ENCODE peak calls at places on chromosome 13, in six cellular contexts. I is AG09309; L is endodermal cell; Y is IMR-90; S is CD4-positive, alpha-beta memory T cell; A is cardiac muscle cell. P is an unnamed sample.

GRCh38 chr13:104422668-104423067 is 1356.5 kb upstream of the SLC10A2 start:
- DNase-seq in I (no peak), L (no peak), Y (no peak), S (no peak), A (no peak), P (no peak)

GRCh38 chr13:44364601-44365000 is 9.0 kb upstream of the SERP2 start:
- DNase-seq in I (no peak), L (peak), Y (peak), S (no peak), A (no peak), P (no peak)

GRCh38 chr13:27183561-27184147 is 12.0 kb upstream of the USP12 start:
- DNase-seq in I (no peak), L (no peak), Y (peak), S (no peak), A (no peak), P (no peak)

GRCh38 chr13:30681489-30682242 is 53.7 kb upstream of the ALOX5AP start:
- DNase-seq in I (peak), L (no peak), Y (peak), S (no peak), A (no peak), P (no peak)

GRCh38 chr13:37488682-37489081 is 109.9 kb downstream of the POSTN start:
- DNase-seq in I (no peak), L (no peak), Y (peak), S (no peak), A (no peak), P (no peak)

GRCh38 chr13:24004142-24004541 is 106.8 kb upstream of the C1QTNF9B start:
- DNase-seq in I (no peak), L (no peak), Y (no peak), S (no peak), A (no peak), P (no peak)

GRCh38 chr13:24745861-24746617 is 17.9 kb upstream of the RNF17 start:
- DNase-seq in I (no peak), L (peak), Y (no peak), S (no peak), A (no peak), P (no peak)

GRCh38 chr13:38636756-38637155 is 50.1 kb upstream of the FREM2 start:
- DNase-seq in I (no peak), L (no peak), Y (no peak), S (no peak), A (no peak), P (no peak)

GRCh38 chr13:100280681-100281080 is 191.8 kb downstream of the PCCA start:
- DNase-seq in I (no peak), L (no peak), Y (peak), S (no peak), A (no peak), P (no peak)

DNA sequence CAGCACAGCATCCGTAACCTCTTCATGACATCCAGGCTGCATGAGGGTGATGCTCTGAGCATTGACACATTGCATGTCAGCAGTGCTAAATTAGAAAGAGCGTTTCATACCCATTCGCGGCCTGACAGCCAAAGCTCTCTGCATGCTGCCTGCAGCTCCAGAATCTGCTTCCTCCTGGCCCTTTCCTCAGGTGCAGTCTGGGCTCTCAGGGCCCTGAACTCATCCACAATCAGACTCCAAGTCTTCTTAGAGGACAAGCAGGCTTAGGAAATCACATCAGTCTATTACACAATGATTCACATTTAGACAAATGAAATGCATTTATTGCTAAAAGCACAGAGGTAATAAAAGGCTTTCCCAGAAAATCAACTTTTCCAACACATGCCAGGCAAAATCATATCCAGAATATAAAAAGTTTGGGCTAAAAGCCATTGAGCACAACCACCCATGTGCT is 109.1 kb downstream of the COL4A2 start:
- DNase-seq in I (no peak), L (no peak), Y (peak), S (no peak), A (no peak), P (no peak)
- H3K4me3 ChIP-seq in I (no peak), L (no peak), Y (no peak), S (no peak), A (no peak), P (no peak)

GRCh38 chr13:80309926-80310325 is 31.0 kb downstream of the SPRY2 start:
- DNase-seq in I (no peak), L (no peak), Y (no peak), S (no peak), A (no peak), P (no peak)
- H3K4me3 ChIP-seq in I (no peak), L (no peak), Y (no peak), S (no peak), A (no peak), P (no peak)

GRCh38 chr13:111062305-111062704 is 52.8 kb upstream of the ARHGEF7 start:
- DNase-seq in I (no peak), L (no peak), Y (no peak), S (no peak), A (no peak), P (no peak)

GRCh38 chr13:111064661-111065060 is 50.4 kb upstream of the ARHGEF7 start:
- DNase-seq in I (no peak), L (no peak), Y (no peak), S (no peak), A (no peak), P (no peak)

GRCh38 chr13:111068009-111068350 is 47.1 kb upstream of the ARHGEF7 start:
- DNase-seq in I (no peak), L (no peak), Y (no peak), S (no peak), A (no peak), P (no peak)

GRCh38 chr13:111065698-111066097 is 49.4 kb upstream of the ARHGEF7 start:
- DNase-seq in I (no peak), L (no peak), Y (no peak), S (no peak), A (no peak), P (no peak)

GRCh38 chr13:111066544-111066943 is 48.6 kb upstream of the ARHGEF7 start:
- DNase-seq in I (no peak), L (no peak), Y (no peak), S (no peak), A (no peak), P (no peak)
- H3K4me3 ChIP-seq in I (no peak), L (no peak), Y (no peak), S (no peak), A (no peak), P (no peak)

DNA sequence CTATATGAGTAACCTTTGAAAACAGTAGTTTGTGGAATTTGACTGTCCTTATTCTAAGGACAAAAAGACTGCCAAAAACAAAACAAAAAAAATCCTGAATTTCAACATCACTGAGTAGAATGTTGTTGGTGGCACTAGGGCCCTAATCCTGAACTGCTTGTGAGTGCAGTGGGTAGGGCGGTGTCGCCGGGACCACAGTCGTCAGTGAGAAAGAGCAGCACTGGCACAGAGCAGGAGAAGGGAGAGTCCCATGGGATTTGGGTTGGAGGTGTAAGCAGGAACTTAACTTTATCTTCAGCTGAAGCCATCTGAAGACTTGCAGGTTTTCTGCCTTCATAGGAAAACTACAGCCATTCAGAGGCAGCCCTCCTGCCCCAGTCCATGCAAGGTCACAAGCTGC is 5.6 kb downstream of the PCID2 start:
- DNase-seq in I (no peak), L (no peak), Y (no peak), S (no peak), A (no peak), P (no peak)
- H3K4me3 ChIP-seq in I (no peak), L (no peak), Y (no peak), S (no peak), A (no peak), P (no peak)

DNA sequence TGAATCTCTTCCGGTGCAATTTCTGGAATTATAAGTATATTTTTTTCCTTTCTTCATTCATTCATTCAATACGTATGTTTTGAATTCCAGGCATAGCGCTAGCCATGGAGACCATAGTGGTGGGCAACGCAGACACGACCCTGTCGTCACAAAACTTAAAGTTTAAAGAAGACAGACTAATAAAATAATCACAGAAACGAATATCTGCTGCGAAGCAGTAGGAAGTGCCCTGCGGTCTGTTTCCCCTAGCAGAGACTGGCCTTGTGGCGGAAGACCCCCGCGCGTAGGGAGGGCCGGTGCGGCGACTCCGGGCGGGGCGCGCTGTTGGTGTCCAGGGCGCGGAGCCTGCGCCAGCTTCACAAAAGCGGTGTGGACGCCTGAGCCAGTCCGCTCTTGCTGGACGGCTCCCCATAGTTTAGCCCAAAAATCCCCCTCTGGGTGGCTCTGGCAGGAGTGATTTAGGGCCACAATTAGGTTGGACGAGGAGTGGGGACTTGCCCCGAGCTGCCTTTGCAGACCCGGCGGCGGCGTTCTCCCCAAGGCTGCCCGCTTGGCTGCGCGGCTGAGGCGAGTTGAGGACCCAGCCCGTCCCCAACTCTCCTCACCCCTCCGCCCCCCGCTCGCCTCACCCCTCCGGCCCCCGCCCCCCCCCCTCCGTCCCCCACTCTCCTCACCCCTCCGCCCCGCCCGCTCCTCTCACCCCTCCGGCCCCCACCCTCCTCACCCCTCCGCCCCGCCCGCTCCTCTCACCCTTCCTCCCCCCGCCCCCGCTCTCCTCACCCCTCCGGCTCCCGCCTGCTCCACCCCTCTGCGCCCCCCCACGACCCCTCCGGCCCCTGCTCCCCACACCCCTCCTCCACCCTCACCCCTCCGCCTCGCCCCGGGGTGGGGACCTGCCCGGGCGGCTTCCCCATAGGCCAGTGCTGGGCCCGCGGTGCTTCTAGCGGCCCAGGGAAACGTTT is 14.2 kb upstream of the LATS2 start:
- DNase-seq in I (no peak), L (peak), Y (no peak), S (no peak), A (peak), P (no peak)
- H3K4me3 ChIP-seq in I (peak), L (peak), Y (no peak), S (peak), A (peak), P (no peak)

GRCh38 chr13:45466359-45466758 is 1.6 kb downstream of the COG3 start:
- DNase-seq in I (no peak), L (no peak), Y (no peak), S (no peak), A (no peak), P (no peak)
- H3K4me3 ChIP-seq in I (no peak), L (peak), Y (no peak), S (no peak), A (peak), P (no peak)

GRCh38 chr13:94596575-94596971 is 621 bp upstream of the TGDS start:
- DNase-seq in I (no peak), L (no peak), Y (no peak), S (no peak), A (no peak), P (no peak)
- H3K4me3 ChIP-seq in I (peak), L (peak), Y (peak), S (peak), A (peak), P (peak)

GRCh38 chr13:114146173-114146572 is 13.8 kb upstream of the RASA3 start:
- DNase-seq in I (no peak), L (no peak), Y (no peak), S (peak), A (no peak), P (no peak)
- H3K4me3 ChIP-seq in I (no peak), L (no peak), Y (no peak), S (peak), A (no peak), P (no peak)

DNA sequence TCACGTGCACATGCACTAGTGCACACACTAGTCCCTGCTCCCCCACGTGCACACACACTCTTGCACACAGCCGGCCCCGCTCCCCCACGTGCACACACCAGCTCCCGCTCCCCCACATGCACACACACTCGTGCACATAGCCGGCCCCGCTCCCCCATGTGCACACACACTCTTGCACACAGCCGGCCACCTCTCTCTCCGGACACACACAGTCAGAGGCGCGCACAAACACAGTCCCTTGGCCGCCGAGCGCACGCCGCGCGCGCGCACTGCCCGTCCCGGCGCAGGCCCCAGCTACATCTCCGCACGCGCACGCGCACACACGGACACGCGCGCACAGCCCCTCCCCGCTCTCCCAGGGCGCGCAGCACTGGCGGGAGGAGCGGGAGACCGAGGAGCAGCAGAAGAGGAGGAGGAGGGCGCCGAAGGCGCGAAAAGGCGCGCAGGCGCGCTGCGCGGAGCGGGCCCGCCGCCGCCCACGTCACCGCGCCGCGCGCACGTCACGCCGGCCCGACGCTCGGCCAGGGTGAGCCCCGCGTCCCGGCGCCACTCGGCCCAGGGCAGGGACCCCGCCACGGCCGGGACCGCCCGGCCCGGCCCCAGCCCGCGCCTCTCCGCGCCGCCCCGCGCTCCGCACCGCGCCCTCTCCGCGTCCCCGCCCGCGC is at the start of gene TFDP1:
- DNase-seq in I (peak), L (peak), Y (peak), S (no peak), A (peak), P (peak)
- H3K4me3 ChIP-seq in I (peak), L (peak), Y (peak), S (peak), A (peak), P (peak)

GRCh38 chr13:20160346-20161274 is at the start of gene GJA3:
- DNase-seq in I (no peak), L (peak), Y (peak), S (no peak), A (peak), P (peak)

GRCh38 chr13:20161951-20162300 is 1.1 kb upstream of the GJA3 start:
- DNase-seq in I (no peak), L (peak), Y (no peak), S (no peak), A (no peak), P (no peak)

GRCh38 chr13:20157387-20157786 is 3.5 kb downstream of the GJA3 start:
- DNase-seq in I (no peak), L (peak), Y (no peak), S (no peak), A (no peak), P (no peak)

GRCh38 chr13:20161275-20161950 is 561 bp upstream of the GJA3 start:
- DNase-seq in I (no peak), L (peak), Y (no peak), S (peak), A (peak), P (peak)

DNA sequence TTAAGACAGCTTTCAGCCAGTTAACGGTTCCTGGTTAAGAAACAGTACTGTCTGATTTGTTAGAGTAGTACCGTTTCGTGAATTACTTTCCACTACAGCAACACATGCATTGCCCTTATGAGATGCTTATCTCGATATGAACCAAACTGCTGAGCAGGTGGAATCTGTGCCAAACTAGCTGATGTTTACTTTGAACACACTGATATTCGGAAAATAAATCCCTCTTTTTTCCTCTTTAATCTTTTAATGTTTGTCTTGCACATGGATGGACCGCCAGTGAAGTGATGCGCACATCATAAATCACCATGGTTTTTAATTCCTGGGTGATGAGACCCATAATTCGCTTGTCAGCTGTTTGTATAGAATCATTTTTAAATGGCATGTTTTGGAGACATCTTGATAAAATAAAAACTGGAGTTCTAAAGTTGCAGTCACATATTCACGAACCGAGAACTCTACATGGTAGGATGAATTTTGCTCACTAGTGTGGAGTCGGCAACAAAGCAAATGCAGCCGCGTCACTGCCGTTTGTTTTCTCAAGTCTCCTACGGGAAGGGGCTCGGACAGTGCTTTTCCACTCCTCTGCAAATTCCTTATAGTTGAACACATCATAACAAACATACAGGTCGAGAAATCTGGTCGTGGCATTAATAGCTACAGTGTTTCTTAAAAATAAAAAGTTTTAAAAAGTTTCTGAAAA is 1.1 kb downstream of the GJA3 start:
- DNase-seq in I (no peak), L (peak), Y (peak), S (no peak), A (peak), P (peak)
- H3K4me3 ChIP-seq in I (peak), L (peak), Y (peak), S (no peak), A (peak), P (peak)

P was measured in Jurkat, Clone E6-1.